ENCODE peak calls at places on chromosome 2, in ten cellular contexts. L is fibroblast of mammary gland; M is cardiac muscle cell; O is CD8-positive, alpha-beta memory T cell; V is WERI-Rb-1; R is left colon; X is activated T-helper 1 cell treated with anti-CD3 and anti-CD28 coated beads, Interleukin-12 subunit alpha, Interleukin-12 subunit beta, Interleukin-2, Interleukin-4 antibody, amounts not matched to agents 30 ng/mL and 10 ng/mL and 1 ng/mL, durations not matched to agents 14 hours and 24 hours and 36 hours; Y is activated CD4-positive, alpha-beta T cell treated with anti-CD3 and anti-CD28 coated beads for 4 hours; C is neuronal stem cell; Q is ELR. E is an unnamed sample.

GRCh38 chr2:72781500-72781899 is 44.3 kb downstream of the EXOC6B start:
- DNase-seq in O (no peak), M (no peak), L (peak), Y (no peak), C (no peak), V (no peak), R (no peak), Q (peak), X (no peak), E (no peak)

GRCh38 chr2:37143986-37144385 is 12.8 kb downstream of the EIF2AK2 start:
- DNase-seq in V (no peak), M (no peak), Y (no peak), R (no peak), O (no peak), C (no peak), Q (peak), X (no peak), L (peak), E (no peak)

GRCh38 chr2:96115631-96116423 is 544 bp downstream of the ADRA2B start:
- DNase-seq in M (no peak), Y (no peak), C (no peak), R (peak), X (no peak), L (no peak), Q (no peak), O (peak), V (no peak), E (no peak)

GRCh38 chr2:102736607-102737409 is 25.0 kb upstream of the TMEM182 start:
- DNase-seq in C (peak), Q (peak), L (peak), V (peak), O (peak), M (peak), Y (peak), X (peak), R (peak), E (peak)

GRCh38 chr2:228762565-228762964 is 508.5 kb downstream of the PID1 start:
- DNase-seq in O (no peak), C (no peak), Y (no peak), V (no peak), R (no peak), Q (no peak), L (no peak), X (no peak), M (no peak), E (no peak)

GRCh38 chr2:10355471-10356458 is 53.1 kb downstream of the HPCAL1 start:
- DNase-seq in C (no peak), Y (no peak), O (no peak), Q (no peak), V (no peak), M (no peak), L (no peak), R (no peak), X (no peak), E (no peak)

GRCh38 chr2:168059758-168060157 is 187.6 kb downstream of the STK39 start:
- DNase-seq in V (no peak), X (no peak), O (no peak), R (no peak), C (no peak), M (no peak), L (no peak), Y (no peak), Q (no peak), E (no peak)

GRCh38 chr2:164976301-164976700 is 21.0 kb upstream of the SLC38A11 start:
- DNase-seq in R (no peak), O (no peak), Q (no peak), C (no peak), Y (no peak), M (no peak), V (no peak), L (no peak), X (no peak), E (no peak)

GRCh38 chr2:191228861-191229260 is 16.3 kb upstream of the MYO1B start:
- DNase-seq in V (no peak), X (no peak), M (no peak), C (no peak), O (no peak), R (no peak), L (no peak), Q (no peak), Y (no peak), E (no peak)

E was measured in activated naive CD4-positive, alpha-beta T cell treated with anti-CD3 and anti-CD28 coated beads, Interleukin-2, amount 50 U/mL, for 16 hours.